ENCODE peak calls at places on chromosomes 2 and 18, in six cellular contexts. Y, P, F, C, G and A are unnamed samples.

GRCh38 chr2:8926356-8926755 is 77.1 kb downstream of the MBOAT2 start:
- DNase-seq in G (no peak), C (no peak), F (no peak), P (no peak), Y (no peak), A (no peak)

GRCh38 chr2:26541401-26542193 is 63.7 kb upstream of the OTOF start:
- DNase-seq in G (no peak), P (no peak), F (no peak), Y (no peak), C (peak), A (no peak)

GRCh38 chr2:37154790-37155189 is 2.0 kb downstream of the EIF2AK2 start:
- DNase-seq in Y (no peak), F (no peak), P (no peak), C (no peak), G (no peak), A (no peak)

GRCh38 chr2:171210216-171210863 is 49.6 kb upstream of the TLK1 start:
- DNase-seq in P (no peak), G (no peak), Y (no peak), C (no peak), F (no peak), A (no peak)

GRCh38 chr2:67612576-67612981 is 215.4 kb downstream of the ETAA1 start:
- DNase-seq in P (peak), G (no peak), C (no peak), Y (no peak), F (no peak), A (no peak)

GRCh38 chr2:15909157-15909556 is 31.2 kb upstream of the MYCN start:
- DNase-seq in P (no peak), Y (no peak), C (no peak), G (no peak), F (no peak), A (no peak)

GRCh38 chr18:12589419-12589818 is 68.5 kb downstream of the SPIRE1 start:
- DNase-seq in P (no peak), G (no peak), Y (no peak), F (no peak), C (no peak), A (no peak)

GRCh38 chr2:241007880-241008710 is 9.7 kb downstream of the SNED1 start:
- DNase-seq in Y (no peak), P (no peak), C (peak), G (no peak), F (no peak), A (no peak)

GRCh38 chr18:6010284-6010683 is 115.0 kb upstream of the TMEM200C start:
- DNase-seq in C (no peak), F (no peak), G (no peak), Y (no peak), P (peak), A (no peak)

GRCh38 chr2:229490167-229490566 is 219.1 kb upstream of the PID1 start:
- DNase-seq in C (no peak), F (no peak), Y (no peak), G (no peak), P (no peak), A (no peak)

GRCh38 chr2:229492034-229492433 is 220.9 kb upstream of the PID1 start:
- DNase-seq in G (no peak), P (no peak), F (peak), C (no peak), Y (no peak), A (no peak)

GRCh38 chr2:229486673-229487072 is 215.6 kb upstream of the PID1 start:
- DNase-seq in Y (no peak), G (no peak), F (no peak), C (peak), P (no peak), A (no peak)

GRCh38 chr2:229488232-229488631 is 217.1 kb upstream of the PID1 start:
- DNase-seq in F (no peak), C (no peak), P (no peak), G (no peak), Y (no peak), A (no peak)

DNA sequence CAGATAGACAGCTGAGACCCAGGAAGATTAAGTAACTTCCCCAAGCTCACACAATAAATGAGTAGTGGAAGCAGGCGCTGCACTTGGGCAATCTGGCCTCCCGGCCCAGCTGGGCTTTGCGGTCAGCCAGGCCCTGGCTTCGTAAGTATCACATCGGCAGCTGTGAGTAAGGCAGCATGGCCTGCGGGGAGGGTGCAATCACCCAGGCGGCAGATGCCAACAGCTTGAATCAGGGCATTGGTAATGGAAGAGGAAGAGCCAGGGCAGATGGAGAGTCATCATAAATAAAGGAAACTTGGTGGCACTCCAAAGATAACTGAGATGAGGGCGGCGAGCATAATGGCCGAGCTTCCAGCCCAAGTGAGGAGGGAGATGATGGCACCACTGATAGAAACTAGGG is 217.9 kb upstream of the PID1 start:
- DNase-seq in F (peak), C (no peak), Y (peak), G (no peak), P (peak), A (peak)
- H3K4me3 ChIP-seq in F (no peak), C (no peak), Y (no peak), G (no peak), P (no peak), A (no peak)

GRCh38 chr2:166520604-166521003 is 26.6 kb upstream of the SCN7A start:
- DNase-seq in C (no peak), F (no peak), P (no peak), Y (no peak), G (no peak), A (no peak)

GRCh38 chr2:166517533-166517932 is 23.5 kb upstream of the SCN7A start:
- DNase-seq in F (no peak), P (no peak), C (no peak), Y (no peak), G (no peak), A (no peak)

GRCh38 chr2:166521155-166521554 is 27.1 kb upstream of the SCN7A start:
- DNase-seq in G (no peak), C (no peak), F (no peak), P (no peak), Y (no peak), A (no peak)

GRCh38 chr2:166518634-166519390 is 24.8 kb upstream of the SCN7A start:
- DNase-seq in C (no peak), G (no peak), P (no peak), F (no peak), Y (peak), A (no peak)

DNA sequence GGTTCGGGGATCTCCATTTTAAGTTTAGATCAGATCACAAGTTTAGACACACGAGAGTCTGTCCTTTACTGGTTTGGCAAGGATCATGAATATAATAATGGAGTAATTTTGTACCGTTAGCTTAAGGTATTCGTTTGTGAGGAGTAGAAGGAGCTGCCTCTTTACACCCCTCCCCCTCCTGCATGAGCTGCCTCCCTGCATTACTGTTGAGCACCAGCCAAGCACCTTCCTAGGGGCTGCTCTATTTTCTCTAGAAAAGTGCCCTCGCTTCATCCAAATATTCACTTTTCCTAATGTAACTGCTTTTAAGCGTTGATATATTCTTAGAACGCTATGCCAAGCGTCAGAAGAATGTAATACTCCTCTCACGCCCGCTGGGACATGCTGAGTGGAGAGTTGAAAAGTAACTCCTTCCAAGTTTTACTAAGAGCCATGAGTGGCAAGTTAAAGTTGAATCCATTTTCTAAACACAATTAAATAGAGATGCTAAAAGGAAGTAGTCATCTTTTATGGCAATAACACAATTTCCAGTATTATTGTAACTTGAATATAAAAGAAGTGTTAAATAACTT is 25.4 kb upstream of the SCN7A start:
- DNase-seq in C (peak), G (no peak), P (no peak), F (no peak), Y (no peak), A (no peak)
- H3K4me3 ChIP-seq in C (no peak), G (no peak), P (no peak), F (no peak), Y (no peak), A (no peak)

DNA sequence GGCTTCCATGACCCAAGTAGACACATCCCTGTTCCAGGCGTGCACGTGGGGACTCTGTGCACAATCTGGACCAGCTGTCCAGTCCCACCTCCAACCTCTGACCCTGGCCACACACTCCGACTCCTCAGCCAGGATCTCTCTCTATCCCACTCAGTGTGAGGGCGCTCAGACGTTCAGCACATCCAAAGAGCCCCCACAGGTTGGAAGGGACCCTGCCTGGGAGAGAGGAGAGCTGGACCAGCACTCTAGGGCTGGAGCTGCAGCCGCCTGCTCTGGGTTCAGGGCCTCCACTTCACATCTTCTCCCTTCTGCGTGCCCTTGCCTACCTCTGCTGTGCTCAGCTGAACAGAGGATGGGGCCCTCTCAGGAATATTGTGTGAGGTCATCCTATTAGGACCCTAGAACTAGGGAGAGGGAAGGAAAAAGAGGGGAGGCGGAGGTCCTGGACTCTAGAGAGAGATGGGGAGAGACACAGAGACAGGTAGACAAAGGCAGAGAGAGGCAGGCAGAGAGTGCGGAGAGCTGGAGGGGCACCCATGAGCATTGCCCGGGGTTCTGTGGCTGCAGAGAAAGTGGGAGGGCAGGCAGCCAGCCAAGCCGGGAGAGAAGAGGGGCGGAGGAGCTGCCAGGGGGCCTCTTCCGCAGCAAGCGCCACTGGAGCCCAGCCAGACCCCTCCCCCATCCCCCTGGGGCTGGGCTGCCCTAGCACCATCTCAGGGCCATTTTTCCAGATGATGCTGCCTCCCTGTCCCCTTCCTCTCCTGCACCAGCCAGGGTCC is 8.2 kb upstream of the TNS1 start:
- DNase-seq in G (no peak), C (no peak), Y (no peak), P (peak), F (no peak), A (no peak)
- H3K4me3 ChIP-seq in G (peak), C (peak), Y (peak), P (peak), F (no peak), A (peak)

GRCh38 chr2:110842048-110842447 is 109.7 kb downstream of the ACOXL start:
- DNase-seq in C (no peak), G (no peak), F (no peak), P (no peak), Y (peak), A (no peak)

GRCh38 chr2:110838657-110839357 is 106.4 kb downstream of the ACOXL start:
- DNase-seq in P (no peak), C (no peak), Y (no peak), G (no peak), F (no peak), A (no peak)

GRCh38 chr2:110843496-110843895 is 111.1 kb downstream of the ACOXL start:
- DNase-seq in Y (no peak), F (no peak), C (no peak), P (no peak), G (no peak), A (no peak)

GRCh38 chr2:110837421-110838409 is 105.3 kb downstream of the ACOXL start:
- DNase-seq in G (no peak), C (peak), P (no peak), F (no peak), Y (no peak), A (no peak)

GRCh38 chr2:110840508-110840907 is 108.1 kb downstream of the ACOXL start:
- DNase-seq in F (no peak), C (no peak), P (no peak), Y (no peak), G (no peak), A (no peak)
- H3K4me3 ChIP-seq in F (no peak), C (no peak), P (no peak), Y (no peak), G (no peak), A (no peak)

GRCh38 chr2:227597993-227598392 is 700 bp upstream of the SCYGR2 start:
- DNase-seq in P (no peak), Y (peak), G (no peak), F (no peak), C (peak), A (no peak)
- H3K4me3 ChIP-seq in P (no peak), Y (no peak), G (no peak), F (no peak), C (no peak), A (no peak)

DNA sequence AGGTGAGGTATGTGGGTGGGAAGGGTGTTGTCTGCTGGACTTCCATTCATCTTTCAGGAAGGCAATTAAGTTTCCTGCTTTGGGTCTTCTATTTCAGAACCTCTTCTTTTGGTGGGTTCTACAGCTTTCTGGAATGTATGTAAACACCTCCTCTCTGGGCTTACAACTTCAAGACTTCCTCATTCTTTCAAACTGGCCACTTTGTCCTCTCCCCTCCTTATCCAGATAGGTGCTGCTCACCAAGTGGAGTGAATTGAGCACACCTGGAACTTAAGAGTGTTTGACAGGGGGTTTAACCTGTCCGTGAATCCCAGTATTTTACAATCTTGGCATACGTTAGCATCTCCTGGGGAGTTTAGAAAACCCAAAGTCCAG is 5.2 kb upstream of the MRPL33 start:
- DNase-seq in C (no peak), Y (no peak), P (no peak), G (no peak), F (no peak), A (no peak)
- H3K4me3 ChIP-seq in C (no peak), Y (no peak), P (no peak), G (no peak), F (no peak), A (no peak)

GRCh38 chr2:20076757-20077156 is 25.3 kb upstream of the LAPTM4A start:
- DNase-seq in F (no peak), C (no peak), P (no peak), G (no peak), Y (no peak), A (no peak)

GRCh38 chr2:20072436-20073158 is 21.2 kb upstream of the LAPTM4A start:
- DNase-seq in P (peak), Y (no peak), C (no peak), G (no peak), F (no peak), A (no peak)

GRCh38 chr2:20073462-20073861 is 22.0 kb upstream of the LAPTM4A start:
- DNase-seq in Y (no peak), P (no peak), G (no peak), F (no peak), C (no peak), A (no peak)

GRCh38 chr2:20074001-20074648 is 22.7 kb upstream of the LAPTM4A start:
- DNase-seq in Y (no peak), P (peak), F (no peak), G (no peak), C (no peak), A (no peak)

GRCh38 chr2:20074901-20075300 is 23.5 kb upstream of the LAPTM4A start:
- DNase-seq in P (no peak), F (no peak), C (no peak), G (no peak), Y (no peak), A (no peak)
- H3K4me3 ChIP-seq in P (no peak), F (no peak), C (no peak), G (no peak), Y (no peak), A (no peak)

DNA sequence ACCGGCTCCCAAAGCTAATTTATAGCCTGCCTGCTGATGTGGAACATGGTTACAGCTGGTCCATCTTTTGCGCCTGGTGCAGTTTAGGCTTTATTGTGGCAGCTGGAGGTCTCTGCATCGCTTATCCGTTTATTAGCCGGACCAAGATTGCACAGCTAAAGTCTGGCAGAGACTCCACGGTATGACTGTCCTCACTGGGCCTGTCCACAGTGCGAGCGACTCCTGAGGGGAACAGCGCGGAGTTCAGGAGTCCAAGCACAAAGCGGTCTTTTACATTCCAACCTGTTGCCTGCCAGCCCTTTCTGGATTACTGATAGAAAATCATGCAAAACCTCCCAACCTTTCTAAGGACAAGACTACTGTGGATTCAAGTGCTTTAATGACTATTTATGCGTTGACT is 51.4 kb downstream of the TMEM178A start:
- DNase-seq in F (no peak), G (no peak), C (no peak), Y (no peak), P (no peak), A (no peak)
- H3K4me3 ChIP-seq in F (no peak), G (no peak), C (no peak), Y (no peak), P (no peak), A (no peak)

GRCh38 chr2:136131961-136132839 is 14.3 kb upstream of the CXCR4 start:
- DNase-seq in F (no peak), G (no peak), P (no peak), Y (no peak), C (no peak), A (no peak)
- H3K4me3 ChIP-seq in F (no peak), G (no peak), P (no peak), Y (no peak), C (no peak), A (no peak)

GRCh38 chr2:45994060-45994459 is 303.1 kb upstream of the EPAS1 start:
- DNase-seq in C (no peak), Y (no peak), G (no peak), F (no peak), P (no peak), A (no peak)

GRCh38 chr2:45990131-45990530 is 307.1 kb upstream of the EPAS1 start:
- DNase-seq in P (no peak), F (no peak), C (no peak), Y (no peak), G (no peak), A (no peak)

GRCh38 chr2:45993476-45993991 is 303.7 kb upstream of the EPAS1 start:
- DNase-seq in G (peak), C (peak), P (peak), F (peak), Y (peak), A (peak)

GRCh38 chr2:45992021-45992745 is 305.0 kb upstream of the EPAS1 start:
- DNase-seq in C (no peak), Y (peak), P (peak), G (no peak), F (peak), A (peak)

DNA sequence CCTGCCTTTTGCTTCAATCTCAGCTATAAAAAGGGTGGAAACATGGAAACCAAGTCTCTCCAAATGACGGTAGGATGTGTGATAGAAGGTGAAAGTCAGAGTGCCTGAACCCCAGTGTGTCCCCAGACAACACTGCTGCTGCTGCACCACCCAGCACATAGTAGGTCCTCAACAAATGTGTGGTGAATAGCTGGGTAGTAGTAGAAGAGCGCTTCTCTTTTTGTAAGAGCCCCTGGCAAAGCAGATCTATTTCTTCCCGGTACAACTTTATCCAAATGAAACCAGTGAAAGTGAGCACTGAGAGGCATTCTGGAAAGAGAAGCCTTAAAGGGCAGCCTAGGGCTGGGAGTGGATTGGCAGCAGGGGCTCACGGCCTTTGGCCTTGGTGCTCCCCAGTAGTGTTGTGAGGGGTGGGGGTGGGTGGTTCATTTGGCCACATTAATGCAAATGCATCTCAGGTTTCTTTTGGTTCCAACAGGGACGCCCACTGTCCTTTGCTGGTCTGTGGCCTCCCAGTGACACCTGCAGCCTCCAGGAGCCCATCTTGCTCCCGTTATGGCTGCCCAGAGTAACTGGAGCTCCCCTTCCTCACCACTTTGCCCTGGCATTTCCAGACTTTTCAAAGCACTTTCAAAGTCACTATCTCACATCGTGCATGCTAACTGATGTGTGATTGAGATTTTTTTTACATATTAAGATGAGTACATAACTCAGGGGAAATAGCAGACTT is 304.3 kb upstream of the EPAS1 start:
- DNase-seq in Y (no peak), G (no peak), P (no peak), C (no peak), F (no peak), A (no peak)
- H3K4me3 ChIP-seq in Y (no peak), G (no peak), P (no peak), C (no peak), F (no peak), A (no peak)